ENCODE peak calls at places on chromosomes 1 and 21, in four cellular contexts. L, U, Z and I are unnamed samples. For H3K4me1, the result is how much of the 10 kb centered on the place peaks cover.

GRCh38 chr1:226714148-226714547 is 24.9 kb downstream of the ITPKB start:
- DNase-seq in L (no peak), U (no peak), Z (no peak), I (no peak)

GRCh38 chr1:208093754-208094719 is 150.1 kb downstream of the PLXNA2 start:
- DNase-seq in L (peak), U (peak), Z (peak), I (peak)

GRCh38 chr1:160101037-160101716 is 2.8 kb upstream of the IGSF8 start:
- DNase-seq in L (peak), U (peak), Z (peak), I (peak)

GRCh38 chr1:110672001-110672752 is 2.6 kb downstream of the KCNA3 start:
- DNase-seq in L (peak), U (no peak), Z (peak), I (no peak)

GRCh38 chr1:181089777-181090505 is 1.4 kb downstream of the IER5 start:
- DNase-seq in L (peak), U (peak), Z (peak), I (peak)

GRCh38 chr1:46288485-46289133 is 14.8 kb downstream of the LRRC41 start:
- DNase-seq in L (no peak), U (no peak), Z (no peak), I (no peak)

GRCh38 chr1:110635434-110635833 is 29.3 kb upstream of the KCNA2 start:
- DNase-seq in L (no peak), U (no peak), Z (no peak), I (no peak)

GRCh38 chr21:34724131-34724856 is 55.5 kb downstream of the CLIC6 start:
- DNase-seq in L (no peak), U (peak), Z (no peak), I (no peak)

GRCh38 chr1:110746644-110747259 is 72.0 kb upstream of the KCNA3 start:
- DNase-seq in L (no peak), U (no peak), Z (peak), I (no peak)

GRCh38 chr1:109910123-109910962 is at the start of gene CSF1:
- DNase-seq in L (peak), U (peak), Z (peak), I (peak)

GRCh38 chr1:60848583-60849188 is 233.7 kb upstream of the NFIA start:
- DNase-seq in L (no peak), U (no peak), Z (no peak), I (no peak)

GRCh38 chr1:1080951-1081310 is 6.8 kb upstream of the RNF223 start:
- DNase-seq in L (no peak), U (no peak), Z (peak), I (no peak)

GRCh38 chr1:208654241-208654640 is 410.1 kb upstream of the PLXNA2 start:
- DNase-seq in L (no peak), U (no peak), Z (no peak), I (no peak)

GRCh38 chr1:53583021-53583902 is 124.1 kb downstream of the DMRTB1 start:
- DNase-seq in L (peak), U (no peak), Z (no peak), I (no peak)

GRCh38 chr1:91752324-91752723 is 133.6 kb downstream of the TGFBR3 start:
- DNase-seq in L (no peak), U (no peak), Z (no peak), I (no peak)

GRCh38 chr1:217087981-217088380 is 364.8 kb upstream of the ESRRG start:
- DNase-seq in L (no peak), U (no peak), Z (no peak), I (no peak)

GRCh38 chr1:3017440-3018050 is 3.7 kb upstream of the ACTRT2 start:
- DNase-seq in L (no peak), U (no peak), Z (peak), I (no peak)

GRCh38 chr21:37339527-37339889 is 27.1 kb upstream of the DYRK1A start:
- DNase-seq in L (no peak), U (no peak), Z (no peak), I (no peak)

GRCh38 chr1:1987142-1987510 is 16.5 kb downstream of the CFAP74 start:
- DNase-seq in L (no peak), U (no peak), Z (no peak), I (no peak)

GRCh38 chr1:18479484-18479883 is 1.2 kb upstream of the KLHDC7A start:
- DNase-seq in L (no peak), U (no peak), Z (no peak), I (no peak)

GRCh38 chr21:29175408-29176147 is 45.1 kb downstream of the MAP3K7CL start:
- DNase-seq in L (no peak), U (no peak), Z (no peak), I (no peak)

GRCh38 chr1:154784924-154785531 is 85.1 kb downstream of the KCNN3 start:
- DNase-seq in L (peak), U (peak), Z (no peak), I (peak)

GRCh38 chr1:119982006-119982405 is 85.7 kb upstream of the ADAM30 start:
- DNase-seq in L (peak), U (no peak), Z (no peak), I (no peak)

GRCh38 chr1:228887956-228888355 is 152.7 kb downstream of the RHOU start:
- DNase-seq in L (no peak), U (no peak), Z (no peak), I (no peak)

GRCh38 chr1:198116469-198116868 is 40.3 kb upstream of the NEK7 start:
- DNase-seq in L (no peak), U (no peak), Z (no peak), I (no peak)

GRCh38 chr1:1000357-1001056 is 610 bp upstream of the HES4 start:
- DNase-seq in L (peak), U (peak), Z (peak), I (peak)

DNA sequence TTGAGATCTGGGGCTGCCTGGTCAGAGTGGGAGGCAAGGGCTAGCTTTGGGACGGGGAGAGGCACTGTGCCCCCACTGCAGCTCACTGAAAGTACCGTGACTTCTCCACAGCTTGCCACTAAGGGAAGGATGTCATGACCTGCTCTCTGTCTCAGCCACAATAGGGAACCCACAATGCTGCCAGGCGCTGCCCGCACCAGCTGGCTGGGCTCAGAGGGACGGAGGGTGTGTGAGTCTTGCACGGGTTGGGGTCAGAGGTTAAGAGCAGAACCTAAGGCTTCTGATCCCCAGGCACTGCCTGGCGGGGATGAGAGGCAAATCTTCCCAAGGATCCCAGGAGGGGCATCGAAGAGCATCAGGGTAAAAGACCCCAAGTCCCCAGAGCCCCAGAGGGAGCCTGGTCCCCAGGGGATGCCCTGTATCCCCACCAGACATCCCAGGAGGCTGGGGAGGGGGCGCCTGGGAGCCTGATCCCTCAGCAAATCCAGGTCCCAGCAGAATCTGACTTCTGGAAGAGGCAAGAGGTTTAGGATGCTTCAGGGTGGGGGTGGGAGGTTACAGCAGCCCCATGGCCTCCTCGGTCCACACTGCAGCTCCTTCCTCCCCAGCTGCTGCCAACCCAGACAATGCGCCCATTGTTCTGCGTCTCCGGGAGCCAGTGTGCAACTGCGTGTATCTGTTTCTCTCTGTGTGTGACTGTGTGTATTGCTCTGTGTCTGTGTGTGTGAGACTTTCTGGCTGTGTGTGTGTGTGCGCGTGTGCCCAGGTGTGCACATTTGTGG is 2.0 kb upstream of the MARCKSL1 start:
- DNase-seq in L (no peak), U (peak), Z (peak), I (no peak)
- H3K4me1 ChIP-seq in L (under half), U (half or more), Z (half or more), I (under half)

DNA sequence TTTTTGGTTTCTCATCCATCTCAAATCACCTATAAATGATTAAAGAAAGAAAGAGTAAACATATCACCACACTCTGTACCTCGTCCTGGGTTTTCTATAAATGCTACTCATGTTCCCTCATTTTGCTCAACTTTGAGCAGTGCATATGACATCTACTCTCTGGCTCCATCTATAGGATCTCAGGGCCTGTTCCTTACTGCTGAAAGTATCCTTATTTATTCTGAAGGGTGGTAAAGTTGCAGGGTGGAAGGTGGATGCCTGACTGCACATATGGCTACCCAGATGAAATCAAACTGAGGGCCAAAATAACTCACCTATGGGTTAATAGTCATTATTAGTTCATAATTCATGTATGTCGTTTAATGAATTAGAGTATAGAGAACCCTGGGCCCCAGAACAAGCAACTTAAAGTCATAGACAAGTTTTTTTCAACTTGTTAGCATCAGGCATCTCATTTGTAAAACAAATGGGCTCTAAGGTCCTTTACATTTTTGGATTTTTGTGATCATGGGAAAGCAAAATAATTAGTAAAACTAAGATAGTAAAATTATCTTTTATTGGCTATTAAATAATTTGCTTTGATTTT is 46.5 kb downstream of the NCF2 start:
- DNase-seq in L (no peak), U (no peak), Z (no peak), I (no peak)
- TF ChIP-seq CTCF in L (peak), U (no peak), Z (peak), I (peak)

DNA sequence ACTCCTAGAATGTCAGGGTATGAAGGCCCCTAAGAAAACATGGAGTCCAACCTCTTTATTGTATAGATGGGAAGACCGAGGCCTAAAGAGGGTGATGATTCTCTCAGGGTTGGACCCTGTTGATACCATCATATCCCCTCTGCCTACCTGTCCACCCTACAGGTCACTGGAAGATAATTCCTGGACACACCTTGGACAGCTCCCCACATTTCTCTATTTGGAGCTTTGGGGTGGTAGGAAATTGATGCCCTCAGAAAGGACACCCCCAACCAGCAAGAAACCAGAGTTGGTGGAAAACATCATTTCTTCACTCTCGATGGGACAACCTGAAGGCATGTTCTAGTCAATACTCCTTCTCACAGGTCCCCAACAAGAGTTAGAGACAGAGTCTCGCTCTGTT is 3.0 kb upstream of the TCEA3 start:
- DNase-seq in L (no peak), U (no peak), Z (no peak), I (no peak)
- H3K27ac ChIP-seq in L (no peak), U (no peak), Z (no peak), I (no peak)

DNA sequence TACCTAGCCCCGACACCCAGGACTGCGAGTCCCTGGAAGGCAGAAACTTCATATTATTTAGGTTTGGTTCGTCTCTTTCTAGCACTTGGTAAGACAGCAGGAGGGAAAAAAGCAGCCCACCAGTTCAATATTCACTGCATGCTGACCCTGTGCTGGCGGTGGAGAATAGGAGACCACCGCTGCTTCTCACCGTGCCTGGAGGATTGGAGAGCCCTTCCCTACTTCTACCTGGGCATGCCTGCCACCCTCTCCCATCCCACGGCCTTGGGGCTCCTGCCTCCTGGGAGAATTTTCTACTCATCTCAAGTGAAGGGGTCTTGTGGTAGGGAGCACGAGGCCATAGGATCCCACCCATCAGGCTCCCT is 5.4 kb downstream of the MTHFR start:
- DNase-seq in L (no peak), U (no peak), Z (no peak), I (no peak)
- H3K4me1 ChIP-seq in L (under half), U (half or more), Z (under half), I (half or more)

GRCh38 chr1:23177438-23178380 is 9.1 kb upstream of the LUZP1 start:
- DNase-seq in L (peak), U (peak), Z (peak), I (peak)
- TF ChIP-seq CTCF in L (peak), U (no peak), Z (no peak), I (peak)

GRCh38 chr1:201295861-201296260 is 12.6 kb downstream of the PKP1 start:
- DNase-seq in L (no peak), U (no peak), Z (no peak), I (no peak)
- H3K27ac ChIP-seq in L (no peak), U (no peak), Z (no peak), I (no peak)

GRCh38 chr1:89910268-89910667 is 84.6 kb upstream of the ZNF326 start:
- DNase-seq in L (no peak), U (no peak), Z (no peak), I (no peak)
- H3K4me1 ChIP-seq in L (under half), U (under half), Z (under half), I (under half)

DNA sequence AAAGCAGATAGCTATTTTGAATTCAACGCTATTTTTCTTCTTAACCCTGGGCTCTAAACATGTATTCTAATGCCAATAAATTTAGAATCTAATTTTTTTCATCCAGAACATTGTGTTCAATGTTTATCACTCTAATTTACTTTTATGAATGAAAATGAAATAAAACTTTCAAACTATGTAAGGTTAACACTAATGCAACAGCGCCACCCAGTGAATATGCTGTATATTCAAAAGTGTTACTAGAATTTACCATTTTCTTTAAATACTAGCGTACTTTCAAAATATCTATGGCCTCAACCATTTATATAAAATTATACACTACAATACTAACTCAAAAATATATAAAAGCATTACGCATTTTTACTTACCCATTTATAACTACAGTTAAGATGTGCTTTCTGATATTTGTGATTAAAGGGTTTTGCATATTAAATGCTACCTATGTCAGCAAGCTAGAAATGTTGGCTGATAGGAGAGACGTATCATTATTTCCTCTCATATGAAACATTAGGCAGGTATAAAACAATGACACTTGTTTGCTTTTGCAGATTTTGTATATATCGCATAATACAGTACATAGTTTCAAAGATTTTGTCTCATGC is 5.9 kb upstream of the NUF2 start:
- DNase-seq in L (peak), U (peak), Z (peak), I (no peak)
- TF ChIP-seq CTCF in L (peak), U (no peak), Z (peak), I (peak)

GRCh38 chr1:14971201-14971600 is 182.3 kb upstream of the TMEM51 start:
- DNase-seq in L (no peak), U (no peak), Z (no peak), I (no peak)
- H3K27ac ChIP-seq in L (no peak), U (no peak), Z (no peak), I (no peak)

GRCh38 chr1:41672641-41673313 is 188.3 kb upstream of the EDN2 start:
- DNase-seq in L (no peak), U (no peak), Z (no peak), I (no peak)

GRCh38 chr1:41672173-41672572 is 187.7 kb upstream of the EDN2 start:
- DNase-seq in L (no peak), U (peak), Z (no peak), I (no peak)

GRCh38 chr1:41673806-41674205 is 189.3 kb upstream of the EDN2 start:
- DNase-seq in L (no peak), U (no peak), Z (no peak), I (no peak)

GRCh38 chr1:41673355-41673754 is 188.9 kb upstream of the EDN2 start:
- DNase-seq in L (no peak), U (no peak), Z (no peak), I (no peak)

DNA sequence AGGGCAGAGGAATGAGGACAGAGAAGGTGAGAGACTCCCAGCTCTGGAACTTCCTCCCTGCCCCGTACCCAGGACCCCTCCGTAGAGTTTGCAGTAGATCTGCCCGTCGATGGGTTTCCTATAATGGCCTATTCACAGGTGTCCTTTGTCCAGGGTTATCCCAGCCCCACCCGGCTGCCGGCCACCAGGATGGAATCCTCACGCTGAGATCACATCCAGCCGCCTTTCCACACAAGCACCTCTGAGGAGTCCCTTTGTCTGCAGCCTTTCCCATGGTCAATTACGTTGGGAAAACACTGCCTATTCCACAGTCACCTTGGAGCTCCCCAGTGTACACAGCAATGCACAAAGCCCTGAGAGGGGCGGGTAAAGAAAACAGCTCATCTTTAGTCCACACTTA is 190.0 kb upstream of the EDN2 start:
- DNase-seq in L (no peak), U (no peak), Z (no peak), I (no peak)
- H3K4me1 ChIP-seq in L (under half), U (under half), Z (under half), I (under half)